ENCODE peak calls at places on chromosomes 3 and 15, in five cellular contexts. One of them, this sample, is unnamed.

GRCh38 chr15:40217166-40217785 is 21.6 kb upstream of the PAK6 start:
- DNase-seq in keratinocyte: no peak
- DNase-seq in CD8-positive, alpha-beta T cell: peak; percentile 36
- DNase-seq in epithelial cell of esophagus: peak; percentile 74
- DNase-seq in OCI-LY7: peak; percentile 77
- DNase-seq in this sample: peak; percentile 58

GRCh38 chr3:128575777-128576176 is 74.8 kb downstream of the RPN1 start:
- DNase-seq in keratinocyte: no peak
- DNase-seq in CD8-positive, alpha-beta T cell: no peak
- DNase-seq in epithelial cell of esophagus: no peak
- DNase-seq in OCI-LY7: no peak
- DNase-seq in this sample: no peak

GRCh38 chr3:172142074-172143059 is 103.0 kb downstream of the FNDC3B start:
- DNase-seq in keratinocyte: no peak
- DNase-seq in CD8-positive, alpha-beta T cell: no peak
- DNase-seq in epithelial cell of esophagus: peak; percentile 74
- DNase-seq in OCI-LY7: peak; percentile 70
- DNase-seq in this sample: no peak

GRCh38 chr3:41169038-41169437 is 30.3 kb upstream of the CTNNB1 start:
- DNase-seq in keratinocyte: no peak
- DNase-seq in CD8-positive, alpha-beta T cell: no peak
- DNase-seq in epithelial cell of esophagus: peak; percentile 24
- DNase-seq in OCI-LY7: no peak
- DNase-seq in this sample: no peak

GRCh38 chr15:50712018-50712417 is 25.4 kb upstream of the TRPM7 start:
- DNase-seq in keratinocyte: no peak
- DNase-seq in CD8-positive, alpha-beta T cell: no peak
- DNase-seq in epithelial cell of esophagus: no peak
- DNase-seq in OCI-LY7: no peak
- DNase-seq in this sample: no peak

GRCh38 chr3:126035362-126036050 is 48.4 kb downstream of the SLC41A3 start:
- DNase-seq in keratinocyte: no peak
- DNase-seq in CD8-positive, alpha-beta T cell: no peak
- DNase-seq in epithelial cell of esophagus: no peak
- DNase-seq in OCI-LY7: no peak
- DNase-seq in this sample: no peak

GRCh38 chr15:80977627-80978036 is 12.0 kb downstream of the MESD start:
- DNase-seq in keratinocyte: no peak
- DNase-seq in CD8-positive, alpha-beta T cell: peak; percentile 28
- DNase-seq in epithelial cell of esophagus: peak; percentile 77
- DNase-seq in OCI-LY7: peak; percentile 72
- DNase-seq in this sample: peak; percentile 48

GRCh38 chr15:97096303-97096835 is 765.9 kb downstream of the NR2F2 start:
- DNase-seq in keratinocyte: no peak
- DNase-seq in CD8-positive, alpha-beta T cell: no peak
- DNase-seq in epithelial cell of esophagus: peak; percentile 4
- DNase-seq in OCI-LY7: no peak
- DNase-seq in this sample: no peak

GRCh38 chr3:126357299-126358037 is at the start of gene KLF15:
- DNase-seq in keratinocyte: no peak
- DNase-seq in CD8-positive, alpha-beta T cell: peak; percentile 66
- DNase-seq in epithelial cell of esophagus: peak; percentile 85
- DNase-seq in OCI-LY7: peak; percentile 91
- DNase-seq in this sample: peak; percentile 95

GRCh38 chr3:65170357-65171090 is 482.7 kb upstream of the ADAMTS9 start:
- DNase-seq in keratinocyte: peak; percentile 63
- DNase-seq in CD8-positive, alpha-beta T cell: no peak
- DNase-seq in epithelial cell of esophagus: peak; percentile 69
- DNase-seq in OCI-LY7: no peak
- DNase-seq in this sample: peak; percentile 77

GRCh38 chr15:85404922-85405293 is 24.5 kb downstream of the AKAP13 start:
- DNase-seq in keratinocyte: no peak
- DNase-seq in CD8-positive, alpha-beta T cell: no peak
- DNase-seq in epithelial cell of esophagus: no peak
- DNase-seq in OCI-LY7: no peak
- DNase-seq in this sample: no peak

GRCh38 chr3:32143849-32144757 is 37.7 kb downstream of the GPD1L start:
- DNase-seq in keratinocyte: peak; percentile 41
- DNase-seq in CD8-positive, alpha-beta T cell: peak; percentile 40
- DNase-seq in epithelial cell of esophagus: peak; percentile 92
- DNase-seq in OCI-LY7: peak; percentile 84
- DNase-seq in this sample: peak; percentile 40

GRCh38 chr3:27591811-27592210 is 107.6 kb upstream of the SLC4A7 start:
- DNase-seq in keratinocyte: no peak
- DNase-seq in CD8-positive, alpha-beta T cell: no peak
- DNase-seq in epithelial cell of esophagus: no peak
- DNase-seq in OCI-LY7: no peak
- DNase-seq in this sample: no peak

GRCh38 chr15:67140078-67140833 is 74.9 kb downstream of the SMAD3 start:
- DNase-seq in keratinocyte: no peak
- DNase-seq in CD8-positive, alpha-beta T cell: no peak
- DNase-seq in epithelial cell of esophagus: no peak
- DNase-seq in OCI-LY7: no peak
- DNase-seq in this sample: no peak

GRCh38 chr15:59833366-59833765 is 144.2 kb upstream of the BNIP2 start:
- DNase-seq in keratinocyte: no peak
- DNase-seq in CD8-positive, alpha-beta T cell: no peak
- DNase-seq in epithelial cell of esophagus: no peak
- DNase-seq in OCI-LY7: no peak
- DNase-seq in this sample: no peak

GRCh38 chr15:56763496-56763895 is 30.2 kb upstream of the ZNF280D start:
- DNase-seq in keratinocyte: no peak
- DNase-seq in CD8-positive, alpha-beta T cell: no peak
- DNase-seq in epithelial cell of esophagus: peak; percentile 34
- DNase-seq in OCI-LY7: no peak
- DNase-seq in this sample: no peak

GRCh38 chr3:195153121-195153520 is 117.8 kb downstream of the XXYLT1 start:
- DNase-seq in keratinocyte: no peak
- DNase-seq in CD8-positive, alpha-beta T cell: no peak
- DNase-seq in epithelial cell of esophagus: no peak
- DNase-seq in OCI-LY7: no peak
- DNase-seq in this sample: peak; percentile 89

GRCh38 chr3:195809291-195809785 is 2.4 kb downstream of the MUC4 start:
- DNase-seq in keratinocyte: no peak
- DNase-seq in CD8-positive, alpha-beta T cell: no peak
- DNase-seq in epithelial cell of esophagus: no peak
- DNase-seq in OCI-LY7: no peak
- DNase-seq in this sample: no peak

GRCh38 chr3:172300862-172301261 is 147.4 kb downstream of the GHSR start:
- DNase-seq in keratinocyte: no peak
- DNase-seq in CD8-positive, alpha-beta T cell: no peak
- DNase-seq in epithelial cell of esophagus: no peak
- DNase-seq in OCI-LY7: no peak
- DNase-seq in this sample: no peak

GRCh38 chr3:106508331-106508893 is 639.6 kb upstream of the CBLB start:
- DNase-seq in keratinocyte: no peak
- DNase-seq in CD8-positive, alpha-beta T cell: no peak
- DNase-seq in epithelial cell of esophagus: peak; percentile 59
- DNase-seq in OCI-LY7: no peak
- DNase-seq in this sample: no peak

GRCh38 chr15:77709135-77709886 is 76.6 kb upstream of the LINGO1 start:
- DNase-seq in keratinocyte: no peak
- DNase-seq in CD8-positive, alpha-beta T cell: no peak
- DNase-seq in epithelial cell of esophagus: no peak
- DNase-seq in OCI-LY7: no peak
- DNase-seq in this sample: no peak

GRCh38 chr3:66661628-66662027 is 160.8 kb upstream of the LRIG1 start:
- DNase-seq in keratinocyte: no peak
- DNase-seq in CD8-positive, alpha-beta T cell: no peak
- DNase-seq in epithelial cell of esophagus: no peak
- DNase-seq in OCI-LY7: no peak
- DNase-seq in this sample: no peak

GRCh38 chr3:131217296-131217741 is 164.3 kb upstream of the NUDT16 start:
- DNase-seq in keratinocyte: peak; percentile 38
- DNase-seq in CD8-positive, alpha-beta T cell: no peak
- DNase-seq in epithelial cell of esophagus: peak; percentile 67
- DNase-seq in OCI-LY7: no peak
- DNase-seq in this sample: peak; percentile 21

GRCh38 chr15:68252925-68253534 is 23.5 kb upstream of the CLN6 start:
- DNase-seq in keratinocyte: no peak
- DNase-seq in CD8-positive, alpha-beta T cell: peak; percentile 39
- DNase-seq in epithelial cell of esophagus: peak; percentile 88
- DNase-seq in OCI-LY7: peak; percentile 85
- DNase-seq in this sample: peak; percentile 42

GRCh38 chr3:4036046-4036445 is 236.8 kb downstream of the LRRN1 start:
- DNase-seq in keratinocyte: no peak
- DNase-seq in CD8-positive, alpha-beta T cell: no peak
- DNase-seq in epithelial cell of esophagus: no peak
- DNase-seq in OCI-LY7: no peak
- DNase-seq in this sample: no peak

GRCh38 chr3:197029511-197030167 is at the start of gene MELTF:
- DNase-seq in keratinocyte: no peak
- DNase-seq in CD8-positive, alpha-beta T cell: peak; percentile 54
- DNase-seq in epithelial cell of esophagus: peak; percentile 37
- DNase-seq in OCI-LY7: peak; percentile 83
- DNase-seq in this sample: peak; percentile 71

GRCh38 chr3:197026481-197026866 is 3.1 kb downstream of the MELTF start:
- DNase-seq in keratinocyte: no peak
- DNase-seq in CD8-positive, alpha-beta T cell: no peak
- DNase-seq in epithelial cell of esophagus: no peak
- DNase-seq in OCI-LY7: no peak
- DNase-seq in this sample: peak; percentile 65

GRCh38 chr3:197027151-197027895 is 2.3 kb downstream of the MELTF start:
- DNase-seq in keratinocyte: no peak
- DNase-seq in CD8-positive, alpha-beta T cell: no peak
- DNase-seq in epithelial cell of esophagus: peak; percentile 32
- DNase-seq in OCI-LY7: no peak
- DNase-seq in this sample: peak; percentile 30

GRCh38 chr3:197028711-197029510 is 706 bp downstream of the MELTF start:
- DNase-seq in keratinocyte: no peak
- DNase-seq in CD8-positive, alpha-beta T cell: no peak
- DNase-seq in epithelial cell of esophagus: no peak
- DNase-seq in OCI-LY7: peak; percentile 40
- DNase-seq in this sample: peak; percentile 20

GRCh38 chr3:197027896-197028710 is 1.5 kb downstream of the MELTF start:
- DNase-seq in keratinocyte: no peak
- DNase-seq in CD8-positive, alpha-beta T cell: no peak
- DNase-seq in epithelial cell of esophagus: no peak
- DNase-seq in OCI-LY7: no peak
- DNase-seq in this sample: peak; percentile 32
- H3K4me3 ChIP-seq in keratinocyte: peak overlapping the region; percentile 62
- H3K4me3 ChIP-seq in CD8-positive, alpha-beta T cell: no peak overlapping the region
- H3K4me3 ChIP-seq in epithelial cell of esophagus: no peak overlapping the region
- H3K4me3 ChIP-seq in OCI-LY7: peak overlapping the region; percentile 74
- H3K4me3 ChIP-seq in this sample: no peak overlapping the region

GRCh38 chr15:70014860-70015490 is 82.7 kb downstream of the TLE3 start:
- DNase-seq in keratinocyte: no peak
- DNase-seq in CD8-positive, alpha-beta T cell: no peak
- DNase-seq in epithelial cell of esophagus: no peak
- DNase-seq in OCI-LY7: peak; percentile 93
- DNase-seq in this sample: no peak
- TF ChIP-seq CTCF in keratinocyte: no peak
- TF ChIP-seq CTCF in CD8-positive, alpha-beta T cell: no peak
- TF ChIP-seq CTCF in epithelial cell of esophagus: no peak
- TF ChIP-seq CTCF in OCI-LY7: no peak
- TF ChIP-seq CTCF in this sample: no peak

GRCh38 chr15:66130496-66131014 is 123.0 kb downstream of the MEGF11 start:
- DNase-seq in keratinocyte: no peak
- DNase-seq in CD8-positive, alpha-beta T cell: no peak
- DNase-seq in epithelial cell of esophagus: no peak
- DNase-seq in OCI-LY7: no peak
- DNase-seq in this sample: no peak

GRCh38 chr15:66131200-66131599 is 122.3 kb downstream of the MEGF11 start:
- DNase-seq in keratinocyte: no peak
- DNase-seq in CD8-positive, alpha-beta T cell: no peak
- DNase-seq in epithelial cell of esophagus: no peak
- DNase-seq in OCI-LY7: peak; percentile 19
- DNase-seq in this sample: no peak

GRCh38 chr15:66131831-66132230 is 121.7 kb downstream of the MEGF11 start:
- DNase-seq in keratinocyte: no peak
- DNase-seq in CD8-positive, alpha-beta T cell: no peak
- DNase-seq in epithelial cell of esophagus: no peak
- DNase-seq in OCI-LY7: no peak
- DNase-seq in this sample: no peak

GRCh38 chr15:66133247-66133646 is 120.3 kb downstream of the MEGF11 start:
- DNase-seq in keratinocyte: no peak
- DNase-seq in CD8-positive, alpha-beta T cell: no peak
- DNase-seq in epithelial cell of esophagus: no peak
- DNase-seq in OCI-LY7: no peak
- DNase-seq in this sample: no peak

GRCh38 chr15:66132251-66132816 is 121.2 kb downstream of the MEGF11 start:
- DNase-seq in keratinocyte: no peak
- DNase-seq in CD8-positive, alpha-beta T cell: no peak
- DNase-seq in epithelial cell of esophagus: no peak
- DNase-seq in OCI-LY7: no peak
- DNase-seq in this sample: no peak
- H3K4me3 ChIP-seq in keratinocyte: no peak overlapping the region
- H3K4me3 ChIP-seq in CD8-positive, alpha-beta T cell: no peak overlapping the region
- H3K4me3 ChIP-seq in epithelial cell of esophagus: no peak overlapping the region
- H3K4me3 ChIP-seq in OCI-LY7: no peak overlapping the region
- H3K4me3 ChIP-seq in this sample: no peak overlapping the region

GRCh38 chr3:30135190-30135589 is 471.2 kb upstream of the TGFBR2 start:
- DNase-seq in keratinocyte: no peak
- DNase-seq in CD8-positive, alpha-beta T cell: no peak
- DNase-seq in epithelial cell of esophagus: no peak
- DNase-seq in OCI-LY7: peak; percentile 22
- DNase-seq in this sample: no peak
- TF ChIP-seq CTCF in keratinocyte: no peak
- TF ChIP-seq CTCF in CD8-positive, alpha-beta T cell: no peak
- TF ChIP-seq CTCF in epithelial cell of esophagus: no peak
- TF ChIP-seq CTCF in OCI-LY7: peak; percentile 60
- TF ChIP-seq CTCF in this sample: no peak

GRCh38 chr3:56773588-56774330 is 28.0 kb downstream of the ARHGEF3 start:
- DNase-seq in keratinocyte: no peak
- DNase-seq in CD8-positive, alpha-beta T cell: no peak
- DNase-seq in epithelial cell of esophagus: no peak
- DNase-seq in OCI-LY7: no peak
- DNase-seq in this sample: no peak
- H3K4me3 ChIP-seq in keratinocyte: no peak overlapping the region
- H3K4me3 ChIP-seq in CD8-positive, alpha-beta T cell: no peak overlapping the region
- H3K4me3 ChIP-seq in epithelial cell of esophagus: no peak overlapping the region
- H3K4me3 ChIP-seq in OCI-LY7: no peak overlapping the region
- H3K4me3 ChIP-seq in this sample: no peak overlapping the region

This sample was measured in BE2C.